ENCODE peak calls at places on chromosomes 1 and 21, in nine cellular contexts. One of them, this sample, is unnamed.
A peak's percentile ranks its signal among the peaks of the same experiment; 100 is the strongest.

GRCh38 chr21:34524671-34525601 is 12.9 kb upstream of the KCNE1 start:
- DNase-seq in HAP-1: no peak
- DNase-seq in neural progenitor cell: peak; percentile 63
- DNase-seq in H9: peak; percentile 71
- DNase-seq in kidney: no peak
- DNase-seq in K562: no peak
- DNase-seq in gastrocnemius medialis: no peak
- DNase-seq in sigmoid colon: peak; percentile 76
- DNase-seq in CD8-positive, alpha-beta memory T cell: no peak
- DNase-seq in this sample: no peak

GRCh38 chr1:154219511-154219910 is 1.2 kb upstream of the UBAP2L start:
- DNase-seq in sigmoid colon: no peak
- DNase-seq in gastrocnemius medialis: peak; percentile 45
- DNase-seq in HAP-1: no peak
- DNase-seq in H9: no peak
- DNase-seq in kidney: no peak
- DNase-seq in neural progenitor cell: no peak
- DNase-seq in CD8-positive, alpha-beta memory T cell: no peak
- DNase-seq in K562: no peak
- DNase-seq in this sample: no peak

GRCh38 chr1:2166695-2167094 is 27.9 kb downstream of the FAAP20 start:
- DNase-seq in neural progenitor cell: no peak
- DNase-seq in HAP-1: no peak
- DNase-seq in K562: no peak
- DNase-seq in H9: no peak
- DNase-seq in kidney: no peak
- DNase-seq in sigmoid colon: no peak
- DNase-seq in gastrocnemius medialis: no peak
- DNase-seq in CD8-positive, alpha-beta memory T cell: no peak
- DNase-seq in this sample: no peak

GRCh38 chr1:160244209-160244608 is 18.1 kb downstream of the DCAF8 start:
- DNase-seq in K562: no peak
- DNase-seq in H9: no peak
- DNase-seq in kidney: no peak
- DNase-seq in sigmoid colon: no peak
- DNase-seq in HAP-1: no peak
- DNase-seq in CD8-positive, alpha-beta memory T cell: no peak
- DNase-seq in neural progenitor cell: no peak
- DNase-seq in gastrocnemius medialis: no peak
- DNase-seq in this sample: no peak

GRCh38 chr1:213374369-213374768 is 323.3 kb downstream of the RPS6KC1 start:
- DNase-seq in gastrocnemius medialis: peak; percentile 17
- DNase-seq in CD8-positive, alpha-beta memory T cell: no peak
- DNase-seq in neural progenitor cell: peak; percentile 87
- DNase-seq in kidney: no peak
- DNase-seq in K562: peak; percentile 81
- DNase-seq in HAP-1: peak; percentile 65
- DNase-seq in sigmoid colon: no peak
- DNase-seq in H9: peak; percentile 78
- DNase-seq in this sample: peak; percentile 52

GRCh38 chr1:38129971-38130370 is 83.4 kb upstream of the POU3F1 start:
- DNase-seq in neural progenitor cell: no peak
- DNase-seq in H9: no peak
- DNase-seq in gastrocnemius medialis: no peak
- DNase-seq in kidney: no peak
- DNase-seq in CD8-positive, alpha-beta memory T cell: no peak
- DNase-seq in HAP-1: no peak
- DNase-seq in K562: no peak
- DNase-seq in sigmoid colon: no peak
- DNase-seq in this sample: no peak

GRCh38 chr1:211684791-211685190 is 9.4 kb upstream of the NEK2 start:
- DNase-seq in kidney: no peak
- DNase-seq in K562: no peak
- DNase-seq in CD8-positive, alpha-beta memory T cell: no peak
- DNase-seq in HAP-1: no peak
- DNase-seq in sigmoid colon: no peak
- DNase-seq in neural progenitor cell: no peak
- DNase-seq in H9: no peak
- DNase-seq in gastrocnemius medialis: no peak
- DNase-seq in this sample: no peak

GRCh38 chr1:182565537-182565936 is 23.5 kb downstream of the RNASEL start:
- DNase-seq in HAP-1: no peak
- DNase-seq in kidney: no peak
- DNase-seq in H9: no peak
- DNase-seq in gastrocnemius medialis: no peak
- DNase-seq in K562: no peak
- DNase-seq in sigmoid colon: no peak
- DNase-seq in CD8-positive, alpha-beta memory T cell: no peak
- DNase-seq in neural progenitor cell: no peak
- DNase-seq in this sample: no peak

GRCh38 chr1:246284021-246284420 is 223.1 kb downstream of the SMYD3 start:
- DNase-seq in gastrocnemius medialis: no peak
- DNase-seq in kidney: no peak
- DNase-seq in K562: no peak
- DNase-seq in CD8-positive, alpha-beta memory T cell: no peak
- DNase-seq in H9: no peak
- DNase-seq in sigmoid colon: no peak
- DNase-seq in HAP-1: no peak
- DNase-seq in neural progenitor cell: no peak
- DNase-seq in this sample: no peak

GRCh38 chr1:228259951-228260350 is 52.1 kb downstream of the OBSCN start:
- DNase-seq in neural progenitor cell: no peak
- DNase-seq in kidney: no peak
- DNase-seq in CD8-positive, alpha-beta memory T cell: no peak
- DNase-seq in H9: peak; percentile 48
- DNase-seq in gastrocnemius medialis: no peak
- DNase-seq in HAP-1: no peak
- DNase-seq in K562: no peak
- DNase-seq in sigmoid colon: no peak
- DNase-seq in this sample: no peak

GRCh38 chr21:28359300-28359699 is 633.4 kb downstream of the LTN1 start:
- DNase-seq in HAP-1: no peak
- DNase-seq in sigmoid colon: no peak
- DNase-seq in H9: no peak
- DNase-seq in neural progenitor cell: no peak
- DNase-seq in kidney: no peak
- DNase-seq in gastrocnemius medialis: no peak
- DNase-seq in K562: no peak
- DNase-seq in CD8-positive, alpha-beta memory T cell: no peak
- DNase-seq in this sample: no peak

GRCh38 chr1:244639561-244639960 is 13.4 kb upstream of the DESI2 start:
- DNase-seq in sigmoid colon: no peak
- DNase-seq in H9: no peak
- DNase-seq in K562: no peak
- DNase-seq in gastrocnemius medialis: no peak
- DNase-seq in kidney: no peak
- DNase-seq in CD8-positive, alpha-beta memory T cell: no peak
- DNase-seq in HAP-1: no peak
- DNase-seq in neural progenitor cell: no peak
- DNase-seq in this sample: no peak

GRCh38 chr1:27555700-27556424 is 48.1 kb downstream of the AHDC1 start:
- DNase-seq in CD8-positive, alpha-beta memory T cell: no peak
- DNase-seq in K562: peak; percentile 70
- DNase-seq in H9: no peak
- DNase-seq in kidney: peak; percentile 90
- DNase-seq in neural progenitor cell: no peak
- DNase-seq in sigmoid colon: no peak
- DNase-seq in HAP-1: no peak
- DNase-seq in gastrocnemius medialis: no peak
- DNase-seq in this sample: no peak

GRCh38 chr1:27556781-27557595 is 47.0 kb downstream of the AHDC1 start:
- DNase-seq in CD8-positive, alpha-beta memory T cell: peak; percentile 64
- DNase-seq in neural progenitor cell: peak; percentile 88
- DNase-seq in gastrocnemius medialis: peak; percentile 95
- DNase-seq in HAP-1: peak; percentile 62
- DNase-seq in sigmoid colon: peak; percentile 98
- DNase-seq in H9: peak; percentile 96
- DNase-seq in K562: peak; percentile 94
- DNase-seq in kidney: peak; percentile 99
- DNase-seq in this sample: peak; percentile 95

GRCh38 chr1:27556435-27556780 is 47.5 kb downstream of the AHDC1 start:
- DNase-seq in HAP-1: no peak
- DNase-seq in CD8-positive, alpha-beta memory T cell: no peak
- DNase-seq in kidney: no peak
- DNase-seq in sigmoid colon: no peak
- DNase-seq in gastrocnemius medialis: no peak
- DNase-seq in H9: no peak
- DNase-seq in K562: no peak
- DNase-seq in neural progenitor cell: no peak
- DNase-seq in this sample: no peak

GRCh38 chr1:27554293-27554692 is 49.7 kb downstream of the AHDC1 start:
- DNase-seq in CD8-positive, alpha-beta memory T cell: no peak
- DNase-seq in H9: no peak
- DNase-seq in HAP-1: no peak
- DNase-seq in sigmoid colon: no peak
- DNase-seq in neural progenitor cell: no peak
- DNase-seq in K562: no peak
- DNase-seq in kidney: no peak
- DNase-seq in gastrocnemius medialis: no peak
- DNase-seq in this sample: no peak

DNA sequence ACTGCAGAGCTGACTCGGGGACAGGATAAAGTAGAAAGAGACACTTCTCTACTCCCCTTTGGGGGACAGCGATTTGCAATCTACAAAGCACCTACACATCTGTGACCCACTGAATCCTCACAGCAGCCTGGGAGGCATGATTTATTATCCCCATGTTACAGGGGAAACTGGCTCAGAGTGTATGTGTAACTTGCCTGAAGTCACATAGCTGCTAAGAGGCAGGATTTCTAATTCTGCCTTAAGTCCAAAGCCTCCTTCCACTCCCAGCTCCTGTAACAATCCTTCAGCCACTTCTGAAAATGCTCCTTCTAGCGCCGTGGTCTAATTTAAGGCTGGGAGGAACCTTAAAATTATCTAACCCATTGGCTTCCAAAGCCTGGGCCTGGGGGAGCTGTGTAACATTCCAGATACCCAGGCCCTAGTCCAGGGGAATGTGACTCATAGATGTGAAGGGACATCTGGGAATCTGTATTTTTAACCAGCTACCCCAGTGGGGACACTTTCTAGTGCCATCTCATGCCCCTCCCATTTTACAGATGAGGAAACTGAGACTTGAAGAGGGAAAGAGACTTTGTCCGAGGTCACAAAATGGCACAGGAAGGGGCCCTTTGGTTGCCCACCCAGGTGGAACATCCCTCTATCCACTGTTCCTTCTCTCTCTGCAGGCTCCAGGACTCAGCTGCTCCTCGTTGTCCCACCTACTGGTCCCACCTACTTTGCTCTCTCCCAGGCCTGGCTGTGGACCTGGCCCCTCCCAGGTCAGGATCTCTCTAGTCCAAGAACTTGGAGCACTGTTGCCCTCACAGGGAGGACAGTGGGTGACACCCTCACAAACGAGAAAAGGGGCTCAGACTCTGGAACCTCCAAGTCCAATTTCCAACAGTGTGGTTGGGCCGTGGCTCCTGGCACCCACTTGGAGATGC is 48.9 kb downstream of the AHDC1 start:
- DNase-seq in kidney: no peak
- DNase-seq in H9: no peak
- DNase-seq in K562: no peak
- DNase-seq in gastrocnemius medialis: peak; percentile 66
- DNase-seq in sigmoid colon: peak; percentile 84
- DNase-seq in HAP-1: no peak
- DNase-seq in neural progenitor cell: no peak
- DNase-seq in CD8-positive, alpha-beta memory T cell: no peak
- DNase-seq in this sample: no peak
- H3K4me1 ChIP-seq in kidney: peaks cover 26% of the 10 kb centered on the region
- H3K4me1 ChIP-seq in H9: peaks cover 16% of the 10 kb centered on the region
- H3K4me1 ChIP-seq in K562: peaks cover 48% of the 10 kb centered on the region
- H3K4me1 ChIP-seq in gastrocnemius medialis: peaks cover 42% of the 10 kb centered on the region
- H3K4me1 ChIP-seq in sigmoid colon: peaks cover 52% of the 10 kb centered on the region
- H3K4me1 ChIP-seq in HAP-1: peaks cover 3% of the 10 kb centered on the region
- H3K4me1 ChIP-seq in neural progenitor cell: peaks cover 22% of the 10 kb centered on the region
- H3K4me1 ChIP-seq in CD8-positive, alpha-beta memory T cell: peaks cover 26% of the 10 kb centered on the region
- H3K4me1 ChIP-seq in this sample: peaks cover 36% of the 10 kb centered on the region

GRCh38 chr1:183585038-183585437 is 5.2 kb downstream of the NCF2 start:
- DNase-seq in HAP-1: no peak
- DNase-seq in sigmoid colon: peak; percentile 83
- DNase-seq in H9: no peak
- DNase-seq in kidney: no peak
- DNase-seq in gastrocnemius medialis: no peak
- DNase-seq in neural progenitor cell: no peak
- DNase-seq in K562: no peak
- DNase-seq in CD8-positive, alpha-beta memory T cell: no peak
- DNase-seq in this sample: no peak
- H3K4me1 ChIP-seq in HAP-1: no peaks in the 10 kb centered on the region
- H3K4me1 ChIP-seq in sigmoid colon: peaks cover 18% of the 10 kb centered on the region
- H3K4me1 ChIP-seq in H9: peaks cover 4% of the 10 kb centered on the region
- H3K4me1 ChIP-seq in kidney: no peaks in the 10 kb centered on the region
- H3K4me1 ChIP-seq in gastrocnemius medialis: no peaks in the 10 kb centered on the region
- H3K4me1 ChIP-seq in neural progenitor cell: no peaks in the 10 kb centered on the region
- H3K4me1 ChIP-seq in K562: peaks cover 9% of the 10 kb centered on the region
- H3K4me1 ChIP-seq in CD8-positive, alpha-beta memory T cell: peaks cover 19% of the 10 kb centered on the region
- H3K4me1 ChIP-seq in this sample: peaks cover 45% of the 10 kb centered on the region

GRCh38 chr1:208909011-208909410 is 664.8 kb upstream of the PLXNA2 start:
- DNase-seq in gastrocnemius medialis: no peak
- DNase-seq in CD8-positive, alpha-beta memory T cell: no peak
- DNase-seq in neural progenitor cell: no peak
- DNase-seq in kidney: no peak
- DNase-seq in H9: no peak
- DNase-seq in K562: no peak
- DNase-seq in sigmoid colon: no peak
- DNase-seq in HAP-1: no peak
- DNase-seq in this sample: no peak

GRCh38 chr1:208907785-208908184 is 663.6 kb upstream of the PLXNA2 start:
- DNase-seq in gastrocnemius medialis: no peak
- DNase-seq in sigmoid colon: no peak
- DNase-seq in neural progenitor cell: no peak
- DNase-seq in HAP-1: no peak
- DNase-seq in H9: no peak
- DNase-seq in kidney: no peak
- DNase-seq in K562: no peak
- DNase-seq in CD8-positive, alpha-beta memory T cell: no peak
- DNase-seq in this sample: no peak

DNA sequence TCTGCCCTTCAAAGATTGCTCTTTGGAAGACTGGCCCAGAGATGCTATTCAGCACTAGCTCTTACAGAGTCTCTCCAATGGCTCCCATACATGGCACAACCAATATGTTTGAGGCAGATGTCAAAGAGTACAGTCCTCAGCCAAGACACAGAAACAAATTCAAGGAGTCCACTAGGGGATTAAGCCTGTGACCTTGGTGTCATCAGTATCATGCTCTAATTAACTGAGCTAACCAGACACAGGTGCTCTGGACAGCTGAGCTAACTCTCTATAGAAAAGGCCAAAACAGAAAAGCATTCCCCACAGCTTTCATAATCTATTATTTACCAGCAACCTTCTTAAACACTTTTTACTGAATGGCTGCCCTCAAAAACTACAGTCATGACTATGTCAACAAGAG is 666.0 kb upstream of the PLXNA2 start:
- DNase-seq in HAP-1: no peak
- DNase-seq in CD8-positive, alpha-beta memory T cell: no peak
- DNase-seq in H9: no peak
- DNase-seq in K562: no peak
- DNase-seq in sigmoid colon: no peak
- DNase-seq in kidney: no peak
- DNase-seq in gastrocnemius medialis: no peak
- DNase-seq in neural progenitor cell: no peak
- DNase-seq in this sample: no peak
- H3K4me1 ChIP-seq in HAP-1: no peaks in the 10 kb centered on the region
- H3K4me1 ChIP-seq in CD8-positive, alpha-beta memory T cell: no peaks in the 10 kb centered on the region
- H3K4me1 ChIP-seq in H9: no peaks in the 10 kb centered on the region
- H3K4me1 ChIP-seq in K562: no peaks in the 10 kb centered on the region
- H3K4me1 ChIP-seq in sigmoid colon: no peaks in the 10 kb centered on the region
- H3K4me1 ChIP-seq in kidney: no peaks in the 10 kb centered on the region
- H3K4me1 ChIP-seq in gastrocnemius medialis: no peaks in the 10 kb centered on the region
- H3K4me1 ChIP-seq in neural progenitor cell: peaks cover 6% of the 10 kb centered on the region
- H3K4me1 ChIP-seq in this sample: no peaks in the 10 kb centered on the region

GRCh38 chr1:24763671-24764070 is 18.4 kb downstream of the CLIC4 start:
- DNase-seq in CD8-positive, alpha-beta memory T cell: no peak
- DNase-seq in K562: no peak
- DNase-seq in H9: no peak
- DNase-seq in sigmoid colon: no peak
- DNase-seq in neural progenitor cell: no peak
- DNase-seq in gastrocnemius medialis: no peak
- DNase-seq in kidney: no peak
- DNase-seq in HAP-1: peak; percentile 52
- DNase-seq in this sample: no peak
- H3K4me1 ChIP-seq in CD8-positive, alpha-beta memory T cell: no peaks in the 10 kb centered on the region
- H3K4me1 ChIP-seq in K562: peaks cover 24% of the 10 kb centered on the region
- H3K4me1 ChIP-seq in H9: no peaks in the 10 kb centered on the region
- H3K4me1 ChIP-seq in sigmoid colon: peaks cover 63% of the 10 kb centered on the region
- H3K4me1 ChIP-seq in neural progenitor cell: peaks cover 10% of the 10 kb centered on the region
- H3K4me1 ChIP-seq in gastrocnemius medialis: no peaks in the 10 kb centered on the region
- H3K4me1 ChIP-seq in kidney: peaks cover 2% of the 10 kb centered on the region
- H3K4me1 ChIP-seq in HAP-1: peaks cover 35% of the 10 kb centered on the region
- H3K4me1 ChIP-seq in this sample: peaks cover 58% of the 10 kb centered on the region